ENCODE peak calls at places on chromosomes 16 and 17, in seven cellular contexts. Z is CD4-positive, alpha-beta T cell; Q is body of pancreas; I is ovary; E is left lung; S is right atrium auricular region; A is sigmoid colon. N is an unnamed sample.

GRCh38 chr16:84885024-84885910 is 65.5 kb downstream of the CRISPLD2 start:
- DNase-seq in Z (no peak), Q (no peak), I (no peak), E (no peak), S (peak), A (no peak), N (no peak)

GRCh38 chr17:65990593-65990992 is 201.3 kb downstream of the CEP112 start:
- DNase-seq in Z (no peak), Q (no peak), I (no peak), E (no peak), S (no peak), A (no peak), N (no peak)

GRCh38 chr17:30450125-30451027 is 26.8 kb upstream of the GOSR1 start:
- DNase-seq in Z (no peak), Q (no peak), I (no peak), E (no peak), S (no peak), A (no peak), N (no peak)

GRCh38 chr17:74962622-74963394 is 9.8 kb downstream of the HID1 start:
- DNase-seq in Z (no peak), Q (no peak), I (no peak), E (no peak), S (no peak), A (no peak), N (peak)

GRCh38 chr17:61416540-61417363 is 17.1 kb downstream of the TBX2 start:
- DNase-seq in Z (no peak), Q (peak), I (peak), E (peak), S (peak), A (peak), N (peak)

GRCh38 chr16:68790130-68790761 is 53.1 kb upstream of the TANGO6 start:
- DNase-seq in Z (no peak), Q (peak), I (peak), E (no peak), S (no peak), A (peak), N (no peak)

GRCh38 chr17:1030684-1031557 is 34.0 kb downstream of the TIMM22 start:
- DNase-seq in Z (no peak), Q (no peak), I (peak), E (no peak), S (peak), A (peak), N (no peak)

GRCh38 chr16:56812884-56813283 is 52.1 kb upstream of the SLC12A3 start:
- DNase-seq in Z (no peak), Q (no peak), I (no peak), E (no peak), S (no peak), A (no peak), N (no peak)

GRCh38 chr17:75927286-75927922 is 13.4 kb downstream of the FBF1 start:
- DNase-seq in Z (no peak), Q (no peak), I (no peak), E (no peak), S (no peak), A (no peak), N (no peak)

GRCh38 chr17:29619251-29619650 is 3.5 kb downstream of the CORO6 start:
- DNase-seq in Z (no peak), Q (no peak), I (no peak), E (no peak), S (no peak), A (peak), N (no peak)

GRCh38 chr17:61294286-61294685 is 105.4 kb upstream of the TBX2 start:
- DNase-seq in Z (no peak), Q (no peak), I (no peak), E (no peak), S (no peak), A (no peak), N (no peak)

GRCh38 chr16:85688586-85689284 is at the start of gene GINS2:
- DNase-seq in Z (peak), Q (peak), I (peak), E (peak), S (peak), A (peak), N (peak)

GRCh38 chr17:74037320-74037719 is 166.2 kb upstream of the RPL38 start:
- DNase-seq in Z (no peak), Q (no peak), I (no peak), E (no peak), S (no peak), A (no peak), N (no peak)

GRCh38 chr16:70751593-70751992 is 49.4 kb downstream of the VAC14 start:
- DNase-seq in Z (no peak), Q (no peak), I (no peak), E (no peak), S (no peak), A (no peak), N (no peak)

GRCh38 chr17:72134560-72135399 is 14.0 kb downstream of the SOX9 start:
- DNase-seq in Z (no peak), Q (no peak), I (no peak), E (no peak), S (no peak), A (no peak), N (no peak)

GRCh38 chr16:50213939-50214519 is 52.3 kb upstream of the ADCY7 start:
- DNase-seq in Z (no peak), Q (no peak), I (no peak), E (no peak), S (no peak), A (no peak), N (no peak)

GRCh38 chr16:77273-77806 is 685 bp upstream of the MPG start:
- DNase-seq in Z (no peak), Q (no peak), I (peak), E (peak), S (no peak), A (peak), N (no peak)

GRCh38 chr16:88444826-88445582 is 8.1 kb upstream of the ZFPM1 start:
- DNase-seq in Z (no peak), Q (no peak), I (no peak), E (no peak), S (no peak), A (no peak), N (no peak)

GRCh38 chr17:78351449-78352006 is 8.3 kb downstream of the SOCS3 start:
- DNase-seq in Z (no peak), Q (peak), I (peak), E (peak), S (peak), A (peak), N (peak)

GRCh38 chr16:67176662-67177061 is 6.3 kb downstream of the NOL3 start:
- DNase-seq in Z (no peak), Q (no peak), I (peak), E (no peak), S (no peak), A (no peak), N (no peak)

GRCh38 chr16:75089486-75090202 is 26.9 kb downstream of the LDHD start:
- DNase-seq in Z (no peak), Q (no peak), I (no peak), E (no peak), S (no peak), A (no peak), N (no peak)

GRCh38 chr16:73173396-73173795 is 125.5 kb upstream of the ZFHX3 start:
- DNase-seq in Z (no peak), Q (no peak), I (no peak), E (no peak), S (no peak), A (no peak), N (no peak)

GRCh38 chr17:33990943-33991706 is 264.0 kb upstream of the CCL2 start:
- DNase-seq in Z (no peak), Q (no peak), I (no peak), E (no peak), S (peak), A (no peak), N (no peak)

GRCh38 chr17:62672957-62673356 is 45.5 kb downstream of the MRC2 start:
- DNase-seq in Z (no peak), Q (no peak), I (no peak), E (no peak), S (no peak), A (peak), N (no peak)

GRCh38 chr16:89140981-89141883 is 30.3 kb upstream of the CDH15 start:
- DNase-seq in Z (no peak), Q (no peak), I (peak), E (no peak), S (no peak), A (no peak), N (no peak)

GRCh38 chr16:56369202-56369601 is 56.1 kb downstream of the AMFR start:
- DNase-seq in Z (no peak), Q (no peak), I (no peak), E (no peak), S (no peak), A (no peak), N (no peak)

GRCh38 chr17:32914181-32914580 is 13.8 kb upstream of the TMEM98 start:
- DNase-seq in Z (no peak), Q (no peak), I (no peak), E (no peak), S (no peak), A (no peak), N (no peak)

GRCh38 chr17:73814070-73814469 is 169.8 kb upstream of the SDK2 start:
- DNase-seq in Z (no peak), Q (no peak), I (no peak), E (no peak), S (no peak), A (no peak), N (no peak)

GRCh38 chr17:44733753-44734152 is 25.0 kb upstream of the ADAM11 start:
- DNase-seq in Z (no peak), Q (no peak), I (no peak), E (no peak), S (no peak), A (no peak), N (no peak)

GRCh38 chr17:41315814-41316430 is 412 bp upstream of the KRTAP17-1 start:
- DNase-seq in Z (no peak), Q (no peak), I (no peak), E (no peak), S (no peak), A (no peak), N (no peak)

GRCh38 chr17:1120596-1121441 is 59.0 kb downstream of the ABR start:
- DNase-seq in Z (no peak), Q (no peak), I (no peak), E (no peak), S (no peak), A (no peak), N (no peak)

GRCh38 chr16:78460428-78460827 is 361.0 kb downstream of the WWOX start:
- DNase-seq in Z (no peak), Q (no peak), I (no peak), E (no peak), S (no peak), A (no peak), N (no peak)

GRCh38 chr16:79316004-79316458 is 284.5 kb downstream of the MAF start:
- DNase-seq in Z (no peak), Q (no peak), I (no peak), E (no peak), S (no peak), A (no peak), N (no peak)

GRCh38 chr16:71461686-71462648 is at the start of gene ZNF23:
- DNase-seq in Z (peak), Q (peak), I (peak), E (peak), S (peak), A (peak), N (peak)

GRCh38 chr17:76527430-76528111 is 9.9 kb downstream of the CYGB start:
- DNase-seq in Z (peak), Q (no peak), I (peak), E (peak), S (peak), A (peak), N (no peak)

GRCh38 chr17:2710804-2711607 is 558 bp downstream of the CLUH start:
- DNase-seq in Z (no peak), Q (peak), I (no peak), E (no peak), S (no peak), A (peak), N (no peak)

GRCh38 chr17:64492481-64493109 is 4.3 kb downstream of the POLG2 start:
- DNase-seq in Z (no peak), Q (no peak), I (no peak), E (no peak), S (no peak), A (no peak), N (no peak)

GRCh38 chr17:38447502-38448095 is 19.3 kb downstream of the ARHGAP23 start:
- DNase-seq in Z (no peak), Q (no peak), I (no peak), E (no peak), S (no peak), A (no peak), N (no peak)
- H3K27ac ChIP-seq in Z (no peak), Q (no peak), I (no peak), E (peak), S (peak), A (peak), N (peak)

GRCh38 chr17:38455288-38455915 is 27.1 kb downstream of the ARHGAP23 start:
- DNase-seq in Z (no peak), Q (no peak), I (no peak), E (no peak), S (no peak), A (no peak), N (no peak)
- H3K27ac ChIP-seq in Z (no peak), Q (no peak), I (no peak), E (peak), S (peak), A (peak), N (peak)

DNA sequence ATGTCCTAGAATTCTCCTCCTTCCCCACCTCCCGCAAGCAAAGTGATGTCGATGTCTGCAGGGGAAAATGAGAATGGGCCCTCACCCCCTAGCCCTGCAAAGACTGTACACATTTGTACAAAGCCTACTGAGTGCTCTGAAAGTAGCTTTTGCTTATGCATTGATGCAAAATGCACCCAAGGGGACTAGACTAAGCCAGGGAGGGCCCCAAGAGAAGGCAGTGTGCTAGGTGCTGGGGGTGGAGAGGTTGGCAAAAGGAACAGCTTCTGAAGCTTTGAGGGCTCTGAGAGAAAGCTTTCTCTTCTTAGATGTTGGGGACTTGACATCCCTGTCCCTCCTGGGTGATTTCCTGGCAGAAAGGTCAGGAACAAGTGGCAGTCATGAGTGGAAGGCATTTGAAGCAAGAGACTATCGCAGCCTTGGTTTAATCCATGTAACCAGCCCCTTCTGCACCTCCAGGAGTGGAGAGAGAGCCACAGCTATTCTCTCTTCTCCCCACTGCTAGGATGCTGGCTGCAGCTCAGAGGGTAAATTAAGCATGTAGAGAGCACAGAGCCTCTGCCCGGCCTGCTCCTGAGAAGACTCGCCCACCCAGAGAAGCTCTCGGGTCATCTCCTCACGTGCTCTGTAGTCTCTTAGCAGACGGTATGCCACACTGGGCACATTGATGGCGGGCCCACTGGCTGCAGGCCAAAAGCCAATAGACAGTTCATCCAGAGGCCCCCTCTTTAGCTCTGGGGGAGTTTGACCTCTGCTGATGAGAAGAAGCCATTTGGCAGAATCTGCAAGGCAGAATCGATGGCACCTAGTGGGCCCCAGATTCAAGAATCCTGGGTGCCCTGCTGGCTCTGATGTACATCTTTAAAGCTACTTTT is 221.4 kb downstream of the MSI2 start:
- DNase-seq in Z (no peak), Q (no peak), I (no peak), E (no peak), S (no peak), A (no peak), N (no peak)
- H3K27ac ChIP-seq in Z (no peak), Q (no peak), I (peak), E (no peak), S (peak), A (peak), N (peak)

DNA sequence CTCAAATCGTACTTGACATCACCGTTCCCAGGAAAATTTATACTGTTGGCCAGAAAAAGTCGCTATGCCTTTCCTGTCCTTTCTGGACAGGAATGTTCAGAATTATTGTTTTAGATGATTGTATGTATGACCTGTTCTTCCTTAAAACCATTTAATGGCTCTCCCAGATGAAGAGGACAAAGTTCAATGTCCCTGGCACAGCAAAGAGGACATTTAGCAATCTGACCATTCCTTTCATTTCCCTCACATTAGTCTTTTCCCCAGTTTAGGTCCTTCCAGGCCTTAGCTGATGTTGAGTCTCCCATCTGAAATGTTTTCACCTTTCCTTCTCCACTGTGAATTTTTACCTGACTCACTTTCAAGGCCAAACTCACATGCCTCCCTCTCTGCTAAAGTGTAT is 938.9 kb downstream of the CDH11 start:
- DNase-seq in Z (no peak), Q (no peak), I (no peak), E (no peak), S (no peak), A (no peak), N (no peak)
- H3K27ac ChIP-seq in Z (no peak), Q (no peak), I (no peak), E (no peak), S (no peak), A (no peak), N (no peak)

DNA sequence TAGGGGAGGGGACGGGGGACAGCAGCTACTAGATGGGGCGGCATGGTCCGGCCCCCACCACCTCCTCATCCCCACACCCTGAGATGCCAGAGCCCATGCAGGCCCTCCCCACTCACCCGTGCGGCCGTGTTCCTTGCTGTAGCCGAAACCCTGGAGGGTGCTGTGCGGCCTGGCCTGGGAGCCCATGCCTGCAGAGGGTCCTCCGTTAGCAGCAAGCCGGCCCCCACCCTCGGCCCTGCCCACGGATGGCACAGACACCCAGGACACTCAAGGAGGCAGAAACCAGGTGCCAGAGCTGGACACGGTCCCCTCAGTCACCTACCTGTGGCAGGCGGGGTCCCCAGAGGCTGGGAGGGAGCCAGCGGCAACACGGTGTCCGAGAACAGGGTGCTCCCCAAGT is 5.5 kb downstream of the TEPSIN start:
- DNase-seq in Z (no peak), Q (no peak), I (no peak), E (no peak), S (no peak), A (no peak), N (no peak)
- H3K27ac ChIP-seq in Z (no peak), Q (no peak), I (no peak), E (no peak), S (no peak), A (no peak), N (no peak)

DNA sequence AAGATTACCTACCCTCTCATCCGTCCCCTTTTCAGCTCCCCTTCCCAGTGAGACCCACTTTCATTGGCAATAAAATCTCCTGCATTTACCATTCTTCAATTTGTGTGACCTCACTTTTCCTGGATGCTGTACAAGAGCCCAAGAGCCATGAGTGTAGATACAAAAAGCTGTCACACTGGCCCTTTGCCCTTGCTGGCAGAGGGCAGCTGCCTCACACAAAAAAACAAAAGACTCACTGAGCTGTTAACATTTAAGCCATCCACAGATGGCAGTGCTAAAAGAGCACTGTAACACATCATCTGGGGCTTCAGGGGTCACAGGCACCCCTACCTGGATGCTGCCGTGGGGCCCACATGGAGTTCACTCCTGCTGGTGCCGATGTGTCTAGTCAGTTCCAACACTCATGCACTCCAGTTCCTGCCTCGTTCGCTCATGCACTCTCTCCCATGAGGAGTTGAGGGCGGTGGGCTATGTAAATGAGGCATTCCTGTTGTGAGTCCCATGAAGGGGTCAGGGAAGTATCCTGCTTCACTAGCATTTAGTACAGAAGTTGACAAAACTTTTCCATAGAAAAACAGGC is 123.1 kb downstream of the CA10 start:
- DNase-seq in Z (no peak), Q (no peak), I (no peak), E (no peak), S (no peak), A (no peak), N (no peak)
- H3K27ac ChIP-seq in Z (no peak), Q (no peak), I (no peak), E (no peak), S (no peak), A (no peak), N (no peak)

GRCh38 chr17:17972952-17973254 is 241 bp downstream of the DRC3 start:
- DNase-seq in Z (no peak), Q (no peak), I (no peak), E (no peak), S (no peak), A (no peak), N (no peak)
- H3K27ac ChIP-seq in Z (peak), Q (peak), I (no peak), E (no peak), S (no peak), A (peak), N (peak)

DNA sequence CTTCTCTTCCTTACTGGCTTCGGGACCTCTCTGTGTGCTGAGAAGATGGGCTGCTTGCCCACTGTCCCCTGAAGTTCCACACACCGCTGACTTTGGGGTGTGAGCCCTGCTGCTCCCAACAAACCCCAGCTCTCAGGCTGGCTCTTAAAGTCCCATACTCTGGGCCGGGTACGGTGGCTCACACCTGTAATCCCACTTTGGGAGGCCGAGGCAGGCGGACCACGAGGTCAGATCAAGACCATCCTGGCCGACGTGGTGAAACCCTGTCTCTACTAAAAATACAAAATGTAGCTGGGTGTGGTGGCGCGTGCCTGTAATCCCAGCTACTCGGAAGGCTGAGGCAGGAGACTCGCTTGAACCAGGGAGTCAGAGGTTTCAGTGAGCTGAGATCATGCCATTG is 17.2 kb downstream of the CD7 start:
- DNase-seq in Z (no peak), Q (no peak), I (no peak), E (no peak), S (no peak), A (no peak), N (no peak)
- H3K27ac ChIP-seq in Z (peak), Q (no peak), I (no peak), E (no peak), S (no peak), A (no peak), N (no peak)